ENCODE peak calls at places on chromosome 16, in six cellular contexts. G, B, W, M, K and J are unnamed samples.
A peak's percentile ranks its signal among the peaks of the same experiment; 100 is the strongest.

GRCh38 chr16:88315543-88316105 is 67.1 kb upstream of the ZNF469 start:
- DNase-seq in G (no peak), B (peak; percentile 67), W (peak; percentile 61), M (no peak), K (peak; percentile 62), J (no peak)

GRCh38 chr16:88533945-88534641 is 36.1 kb upstream of the ZC3H18 start:
- DNase-seq in G (peak; percentile 48), B (peak; percentile 11), W (peak; percentile 68), M (peak; percentile 68), K (peak; percentile 61), J (no peak)

GRCh38 chr16:48384305-48384981 is 770 bp downstream of the SIAH1 start:
- DNase-seq in G (no peak), B (peak; percentile 73), W (peak; percentile 44), M (peak; percentile 57), K (peak; percentile 73), J (peak; percentile 38)

GRCh38 chr16:68756250-68757051 is 19.4 kb downstream of the CDH1 start:
- DNase-seq in G (no peak), B (no peak), W (no peak), M (no peak), K (no peak), J (no peak)

GRCh38 chr16:68592466-68593337 is 52.4 kb upstream of the CDH3 start:
- DNase-seq in G (no peak), B (no peak), W (no peak), M (no peak), K (no peak), J (no peak)

GRCh38 chr16:2475413-2476344 is 752 bp downstream of the TBC1D24 start:
- DNase-seq in G (no peak), B (no peak), W (no peak), M (no peak), K (no peak), J (no peak)

GRCh38 chr16:17072104-17072503 is 398.7 kb downstream of the XYLT1 start:
- DNase-seq in G (no peak), B (no peak), W (no peak), M (no peak), K (no peak), J (no peak)

GRCh38 chr16:68444058-68444657 is 4.2 kb downstream of the SMPD3 start:
- DNase-seq in G (peak; percentile 9), B (no peak), W (no peak), M (no peak), K (peak; percentile 28), J (no peak)

GRCh38 chr16:13099822-13100221 is 198.4 kb downstream of the SHISA9 start:
- DNase-seq in G (no peak), B (no peak), W (no peak), M (no peak), K (no peak), J (peak; percentile 29)